ENCODE peak calls at places on chromosomes 11 and 22, in seven cellular contexts. A is lower leg skin; L is dermis microvascular lymphatic vessel endothelial cell; X is naive thymus-derived CD8-positive, alpha-beta T cell; W is non-pigmented ciliary epithelial cell; C is NCI-H524; T is AML-193. Q is an unnamed sample.

GRCh38 chr22:43845981-43846380 is 16.3 kb downstream of the SULT4A1 start:
- DNase-seq in X (no peak), W (no peak), T (no peak), C (no peak), A (no peak), L (no peak), Q (no peak)

GRCh38 chr11:68992743-68993255 is 12.0 kb upstream of the MRGPRD start:
- DNase-seq in W (no peak), T (no peak), C (no peak), A (peak; percentile 67), X (no peak), L (no peak), Q (no peak)

GRCh38 chr22:36221799-36222751 is 17.3 kb downstream of the APOL2 start:
- DNase-seq in T (peak; percentile 31), C (peak; percentile 52), W (no peak), X (peak; percentile 49), A (peak; percentile 88), L (peak; percentile 66), Q (no peak)

GRCh38 chr22:38026130-38027111 is 30.8 kb upstream of the PICK1 start:
- DNase-seq in L (no peak), C (no peak), X (no peak), T (no peak), A (no peak), W (no peak), Q (no peak)

GRCh38 chr22:41825376-41825775 is 7.5 kb upstream of the SREBF2 start:
- DNase-seq in C (no peak), A (no peak), X (no peak), L (peak; percentile 37), T (no peak), W (no peak), Q (no peak)

GRCh38 chr11:13962562-13963168 is at the start of gene SPON1:
- DNase-seq in C (peak; percentile 64), L (peak; percentile 20), A (no peak), X (peak; percentile 18), W (no peak), T (no peak), Q (no peak)

GRCh38 chr11:27950339-27950738 is 157.6 kb downstream of the KIF18A start:
- DNase-seq in L (no peak), C (no peak), A (no peak), T (no peak), X (no peak), W (no peak), Q (no peak)

GRCh38 chr11:66617148-66617814 is 851 bp downstream of the RBM14 start:
- DNase-seq in A (peak; percentile 96), C (no peak), W (no peak), X (peak; percentile 32), L (no peak), T (peak; percentile 66), Q (peak; percentile 95)

GRCh38 chr11:12786891-12787290 is 112.7 kb downstream of the TEAD1 start:
- DNase-seq in T (no peak), L (no peak), A (no peak), W (no peak), C (no peak), X (no peak), Q (no peak)

GRCh38 chr11:86058360-86058759 is 10.5 kb downstream of the PICALM start:
- DNase-seq in A (no peak), T (no peak), W (no peak), L (no peak), X (no peak), C (no peak), Q (no peak)

GRCh38 chr11:1308745-1309497 is 511 bp downstream of the TOLLIP start:
- DNase-seq in W (no peak), X (no peak), T (no peak), L (no peak), A (peak; percentile 89), C (no peak), Q (no peak)

GRCh38 chr11:104649002-104649401 is 249.3 kb downstream of the CASP12 start:
- DNase-seq in W (no peak), A (no peak), C (no peak), L (no peak), T (no peak), X (no peak), Q (no peak)

GRCh38 chr11:16001899-16002426 is 354.4 kb downstream of the SOX6 start:
- DNase-seq in W (peak; percentile 60), X (no peak), L (peak; percentile 72), A (no peak), C (peak; percentile 83), T (peak; percentile 44), Q (no peak)

GRCh38 chr11:44574620-44575287 is 9.3 kb downstream of the CD82 start:
- DNase-seq in X (no peak), A (no peak), W (peak; percentile 81), C (no peak), L (peak; percentile 19), T (peak; percentile 43), Q (no peak)

GRCh38 chr11:109859325-109859724 is 233.9 kb upstream of the ZC3H12C start:
- DNase-seq in A (no peak), C (no peak), X (no peak), L (peak; percentile 33), W (peak; percentile 60), T (no peak), Q (no peak)

GRCh38 chr22:20013382-20013871 is 3.2 kb downstream of the ARVCF start:
- DNase-seq in A (no peak), W (no peak), X (peak; percentile 44), C (peak; percentile 71), L (peak; percentile 75), T (no peak), Q (no peak)

GRCh38 chr11:122209619-122210377 is 93.8 kb upstream of the BLID start:
- DNase-seq in X (no peak), T (peak; percentile 18), A (peak; percentile 89), L (peak; percentile 73), W (no peak), C (no peak), Q (no peak)

GRCh38 chr11:89235121-89235520 is 57.4 kb downstream of the TYR start:
- DNase-seq in L (no peak), C (no peak), W (no peak), X (no peak), A (no peak), T (no peak), Q (no peak)

GRCh38 chr11:12812849-12813248 is 138.6 kb downstream of the TEAD1 start:
- DNase-seq in C (no peak), L (no peak), X (no peak), W (no peak), T (no peak), A (no peak), Q (no peak)

GRCh38 chr11:134270250-134270714 is 5.9 kb upstream of the GLB1L3 start:
- DNase-seq in A (peak; percentile 40), L (no peak), X (no peak), C (peak; percentile 64), T (no peak), W (no peak), Q (no peak)